ENCODE peak calls at places on chromosomes 7 and 10, in four cellular contexts. R is neural crest cell, H is AG09309, E is OCI-LY7. U is an unnamed sample.

GRCh38 chr7:102892631-102893278 is 20.0 kb upstream of the LRRC17 start:
- DNase-seq in R (no peak), H (no peak), E (no peak), U (no peak)

GRCh38 chr10:69684020-69684980 is 54.3 kb downstream of the FAM241B start:
- DNase-seq in R (no peak), H (no peak), E (no peak), U (no peak)

GRCh38 chr10:11322698-11323097 is 288.8 kb downstream of the USP6NL start:
- DNase-seq in R (no peak), H (no peak), E (no peak), U (no peak)

GRCh38 chr7:69695998-69696657 is 97.9 kb downstream of the AUTS2 start:
- DNase-seq in R (no peak), H (no peak), E (peak), U (peak)

GRCh38 chr7:150721970-150722373 is 5.6 kb downstream of the GIMAP1 start:
- DNase-seq in R (no peak), H (no peak), E (no peak), U (no peak)

GRCh38 chr7:13633857-13634256 is 355.6 kb downstream of the ETV1 start:
- DNase-seq in R (no peak), H (no peak), E (no peak), U (no peak)

GRCh38 chr10:33139191-33139646 is 181.2 kb upstream of the ITGB1 start:
- DNase-seq in R (no peak), H (no peak), E (peak), U (no peak)

GRCh38 chr10:112232670-112233069 is 49.1 kb upstream of the GPAM start:
- DNase-seq in R (no peak), H (no peak), E (peak), U (no peak)

GRCh38 chr10:42973870-42974692 is 102.8 kb upstream of the RET start:
- DNase-seq in R (no peak), H (no peak), E (no peak), U (no peak)

GRCh38 chr10:92573091-92573797 is 649 bp downstream of the IDE start:
- DNase-seq in R (peak), H (no peak), E (peak), U (peak)

GRCh38 chr10:72356987-72357386 is 2.3 kb upstream of the DNAJB12 start:
- DNase-seq in R (no peak), H (no peak), E (no peak), U (no peak)
- TF ChIP-seq CTCF in R (no peak), H (no peak), E (no peak), U (no peak)

GRCh38 chr10:63822496-63822895 is 301.3 kb downstream of the REEP3 start:
- DNase-seq in R (no peak), H (no peak), E (no peak), U (no peak)

GRCh38 chr10:63825111-63825510 is 303.9 kb downstream of the REEP3 start:
- DNase-seq in R (no peak), H (no peak), E (no peak), U (no peak)

GRCh38 chr10:63825766-63826165 is 304.6 kb downstream of the REEP3 start:
- DNase-seq in R (no peak), H (no peak), E (no peak), U (no peak)

DNA sequence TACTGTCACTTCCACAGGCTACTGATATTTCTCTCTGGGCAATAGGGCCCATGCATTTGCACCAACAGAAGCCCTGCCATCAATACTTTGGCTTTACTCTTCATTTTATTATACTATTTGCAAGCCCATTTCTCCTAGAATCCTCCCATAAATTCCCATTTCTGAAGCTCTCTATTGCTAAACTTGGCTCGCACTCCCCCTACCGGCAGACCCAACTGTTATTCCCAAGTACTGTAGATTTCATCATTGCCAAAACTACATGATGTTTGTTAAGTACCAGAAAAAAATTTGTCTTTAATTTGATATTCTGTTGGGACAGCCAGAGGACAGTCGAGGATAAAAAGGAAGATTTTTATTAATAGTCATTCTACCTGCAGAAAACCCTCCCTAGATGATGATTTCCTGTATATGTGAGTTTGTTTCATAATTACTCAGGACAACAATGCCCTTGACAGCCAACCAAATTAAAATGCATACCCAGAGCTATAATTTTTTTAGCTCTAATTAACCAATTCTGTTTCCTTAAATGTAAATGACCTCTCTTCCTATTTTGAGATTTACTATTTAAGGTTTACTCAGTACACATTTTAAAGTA is 298.6 kb downstream of the REEP3 start:
- DNase-seq in R (peak), H (peak), E (peak), U (peak)
- TF ChIP-seq CTCF in R (peak), H (peak), E (peak), U (peak)

DNA sequence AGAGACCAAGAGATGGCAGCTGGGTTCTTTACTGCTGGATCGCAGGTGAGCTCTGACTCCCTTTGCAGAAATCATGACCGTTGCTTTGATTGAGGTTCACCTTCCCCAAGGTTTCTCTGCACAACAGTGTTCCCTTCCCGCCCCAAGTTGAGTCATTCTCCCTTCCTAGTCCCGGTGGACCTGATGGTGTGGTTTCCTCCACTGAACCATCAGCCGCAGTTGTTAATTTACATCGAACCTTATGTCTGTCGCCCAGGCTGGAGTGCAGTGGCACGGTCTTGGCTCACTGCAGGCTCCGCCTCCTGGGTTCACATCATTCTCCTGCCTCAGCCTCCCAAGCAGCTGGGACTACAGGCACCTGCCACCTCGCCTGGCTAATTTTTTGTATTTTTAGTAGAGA is 5.8 kb downstream of the ZSCAN25 start:
- DNase-seq in R (no peak), H (no peak), E (no peak), U (no peak)
- TF ChIP-seq CTCF in R (no peak), H (no peak), E (no peak), U (no peak)

GRCh38 chr10:78664929-78665525 is 403.7 kb upstream of the ZMIZ1 start:
- DNase-seq in R (no peak), H (no peak), E (peak), U (peak)
- TF ChIP-seq CTCF in R (peak), H (peak), E (peak), U (peak)

DNA sequence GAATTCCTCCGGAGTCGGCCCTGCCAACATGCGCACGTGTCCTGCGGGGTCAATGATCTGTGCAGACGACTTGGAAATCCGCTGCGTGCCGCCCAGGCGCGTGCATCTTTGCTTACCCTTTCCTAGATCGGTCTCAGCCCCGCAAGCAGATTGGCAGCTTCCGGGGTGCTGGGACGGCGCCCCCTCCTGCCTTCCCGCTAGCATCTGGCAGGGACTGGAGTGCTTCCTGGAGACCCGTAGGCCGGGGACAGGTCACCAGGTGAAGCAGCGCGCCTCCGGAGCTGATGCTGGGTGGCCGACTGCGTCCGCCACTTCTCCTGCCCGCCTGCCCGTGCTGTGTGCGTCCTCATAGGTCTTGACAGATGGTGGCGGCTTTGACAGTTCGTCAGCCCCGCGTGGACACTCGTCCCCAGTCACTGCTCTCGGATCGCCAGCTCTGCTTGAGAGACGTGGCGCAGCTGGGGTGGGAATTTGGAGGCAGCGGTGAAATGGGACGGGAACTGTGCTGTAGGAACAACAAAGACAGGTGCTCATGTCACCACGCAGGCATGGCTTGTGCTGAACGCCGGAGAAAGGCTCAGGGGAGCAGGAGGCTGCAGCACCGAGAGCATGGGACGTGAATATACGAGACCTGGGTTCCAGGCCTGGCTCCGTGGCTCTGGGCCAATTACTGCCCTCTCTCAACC is 21.9 kb upstream of the KCNK18 start:
- DNase-seq in R (no peak), H (no peak), E (no peak), U (peak)
- TF ChIP-seq CTCF in R (peak), H (no peak), E (peak), U (no peak)